ENCODE peak calls at places on chromosomes 13 and 19, in ten cellular contexts. V is GM20000; O is neural progenitor cell; Y is sigmoid colon; W is Peyer's patch; M is left ventricle myocardium inferior; R is IMR-90; H is AG08395; F is Jurkat, Clone E6-1; S is LHCN-M2. B is an unnamed sample.

GRCh38 chr13:46698015-46698414 is 98.9 kb downstream of the ESD start:
- DNase-seq in V (no peak), O (no peak), Y (peak; percentile 90), W (no peak), M (peak; percentile 67), R (no peak), H (no peak), F (no peak), S (no peak), B (peak; percentile 70)

GRCh38 chr13:78978381-78978998 is 319.5 kb upstream of the OBI1 start:
- DNase-seq in V (peak; percentile 41), O (peak; percentile 65), Y (no peak), W (peak; percentile 51), M (no peak), R (peak; percentile 61), H (peak; percentile 57), F (peak; percentile 60), S (peak; percentile 51), B (no peak)

GRCh38 chr13:113860051-113860471 is 3.8 kb downstream of the GAS6 start:
- DNase-seq in V (no peak), O (no peak), Y (no peak), W (peak; percentile 84), M (no peak), R (no peak), H (no peak), F (no peak), S (no peak), B (no peak)

GRCh38 chr13:111255228-111255790 is 65.1 kb upstream of the TEX29 start:
- DNase-seq in V (no peak), O (no peak), Y (no peak), W (no peak), M (no peak), R (no peak), H (no peak), F (no peak), S (no peak), B (no peak)

GRCh38 chr13:97289514-97290298 is 67.6 kb downstream of the MBNL2 start:
- DNase-seq in V (no peak), O (no peak), Y (no peak), W (no peak), M (no peak), R (no peak), H (no peak), F (no peak), S (no peak), B (no peak)

GRCh38 chr19:51031220-51031879 is 3.5 kb downstream of the KLK12 start:
- DNase-seq in V (no peak), O (no peak), Y (peak; percentile 29), W (no peak), M (no peak), R (no peak), H (no peak), F (no peak), S (no peak), B (no peak)

GRCh38 chr19:44603201-44603945 is 10.0 kb upstream of the IGSF23 start:
- DNase-seq in V (no peak), O (no peak), Y (no peak), W (no peak), M (no peak), R (peak; percentile 99), H (peak; percentile 92), F (no peak), S (peak; percentile 62), B (no peak)

GRCh38 chr19:18514800-18515682 is 6.8 kb downstream of the ELL start:
- DNase-seq in V (no peak), O (no peak), Y (peak; percentile 83), W (peak; percentile 92), M (peak; percentile 51), R (peak; percentile 67), H (no peak), F (no peak), S (no peak), B (no peak)

GRCh38 chr13:97125051-97125809 is 96.9 kb upstream of the MBNL2 start:
- DNase-seq in V (no peak), O (peak; percentile 38), Y (peak; percentile 75), W (peak; percentile 52), M (no peak), R (peak; percentile 74), H (peak; percentile 44), F (peak; percentile 9), S (peak; percentile 98), B (no peak)

GRCh38 chr19:36489920-36490415 is 607 bp upstream of the ZNF566 start:
- DNase-seq in V (peak; percentile 86), O (peak; percentile 96), Y (no peak), W (peak; percentile 91), M (peak; percentile 80), R (peak; percentile 95), H (peak; percentile 91), F (peak; percentile 92), S (peak; percentile 92), B (no peak)

GRCh38 chr19:6854758-6855157 is 32.6 kb upstream of the ADGRE1 start:
- DNase-seq in V (no peak), O (no peak), Y (no peak), W (no peak), M (no peak), R (no peak), H (no peak), F (no peak), S (no peak), B (no peak)

GRCh38 chr19:50975766-50976165 is 6.4 kb upstream of the KLK6 start:
- DNase-seq in V (no peak), O (no peak), Y (no peak), W (no peak), M (no peak), R (no peak), H (no peak), F (no peak), S (no peak), B (no peak)

GRCh38 chr19:50794778-50795664 is 4.8 kb downstream of the ACP4 start:
- DNase-seq in V (no peak), O (no peak), Y (no peak), W (no peak), M (no peak), R (no peak), H (no peak), F (peak; percentile 41), S (no peak), B (no peak)

GRCh38 chr13:110869805-110870706 is 44.8 kb downstream of the ANKRD10 start:
- DNase-seq in V (no peak), O (peak; percentile 46), Y (peak; percentile 96), W (peak; percentile 78), M (peak; percentile 74), R (peak; percentile 100), H (peak; percentile 98), F (no peak), S (peak; percentile 100), B (peak; percentile 86)

GRCh38 chr13:108272333-108272732 is 2.8 kb downstream of the TNFSF13B start:
- DNase-seq in V (no peak), O (no peak), Y (no peak), W (no peak), M (no peak), R (peak; percentile 31), H (no peak), F (no peak), S (peak; percentile 49), B (no peak)

GRCh38 chr13:21949818-21950429 is 279.1 kb downstream of the FGF9 start:
- DNase-seq in V (no peak), O (no peak), Y (no peak), W (no peak), M (no peak), R (peak; percentile 44), H (no peak), F (no peak), S (no peak), B (no peak)

GRCh38 chr13:80276371-80277289 is 64.3 kb downstream of the SPRY2 start:
- DNase-seq in V (peak; percentile 10), O (peak; percentile 97), Y (no peak), W (no peak), M (no peak), R (peak; percentile 23), H (no peak), F (no peak), S (peak; percentile 46), B (no peak)

GRCh38 chr19:29467824-29468401 is 57.9 kb upstream of the VSTM2B start:
- DNase-seq in V (peak; percentile 35), O (peak; percentile 56), Y (no peak), W (no peak), M (no peak), R (peak; percentile 21), H (no peak), F (peak; percentile 44), S (peak; percentile 2), B (no peak)

GRCh38 chr19:44891016-44891882 is at the start of gene TOMM40:
- DNase-seq in V (peak; percentile 100), O (peak; percentile 100), Y (peak; percentile 100), W (peak; percentile 100), M (peak; percentile 100), R (peak; percentile 100), H (no peak), F (peak; percentile 100), S (peak; percentile 100), B (peak; percentile 100)

GRCh38 chr19:13530720-13531119 is 24.4 kb upstream of the CACNA1A start:
- DNase-seq in V (no peak), O (no peak), Y (no peak), W (no peak), M (no peak), R (no peak), H (no peak), F (no peak), S (no peak), B (no peak)

GRCh38 chr13:66994097-66994496 is 236.0 kb downstream of the PCDH9 start:
- DNase-seq in V (peak; percentile 49), O (peak; percentile 92), Y (peak; percentile 71), W (peak; percentile 54), M (peak; percentile 45), R (peak; percentile 52), H (peak; percentile 62), F (no peak), S (peak; percentile 89), B (peak; percentile 69)

GRCh38 chr19:991174-991931 is 7.2 kb downstream of the WDR18 start:
- DNase-seq in V (peak; percentile 78), O (peak; percentile 28), Y (no peak), W (no peak), M (no peak), R (peak; percentile 46), H (peak; percentile 52), F (no peak), S (peak; percentile 39), B (no peak)

GRCh38 chr13:59409651-59410200 is 754.0 kb downstream of the DIAPH3 start:
- DNase-seq in V (no peak), O (peak; percentile 82), Y (no peak), W (no peak), M (no peak), R (no peak), H (no peak), F (no peak), S (no peak), B (no peak)

GRCh38 chr13:66462187-66462586 is 767.9 kb downstream of the PCDH9 start:
- DNase-seq in V (no peak), O (no peak), Y (no peak), W (no peak), M (no peak), R (no peak), H (no peak), F (no peak), S (no peak), B (no peak)

GRCh38 chr13:59587971-59588716 is 575.6 kb downstream of the DIAPH3 start:
- DNase-seq in V (no peak), O (peak; percentile 48), Y (no peak), W (no peak), M (no peak), R (no peak), H (no peak), F (no peak), S (no peak), B (no peak)

GRCh38 chr13:38849316-38849715 is 141.3 kb downstream of the STOML3 start:
- DNase-seq in V (no peak), O (no peak), Y (no peak), W (no peak), M (no peak), R (no peak), H (no peak), F (no peak), S (peak; percentile 2), B (no peak)

GRCh38 chr13:49908637-49909036 is 27.5 kb downstream of the SPRYD7 start:
- DNase-seq in V (no peak), O (peak; percentile 26), Y (no peak), W (no peak), M (no peak), R (no peak), H (no peak), F (no peak), S (no peak), B (no peak)

GRCh38 chr13:91894311-91894710 is 495.9 kb downstream of the GPC5 start:
- DNase-seq in V (no peak), O (no peak), Y (no peak), W (no peak), M (no peak), R (no peak), H (no peak), F (no peak), S (no peak), B (no peak)